ENCODE peak calls at places on chromosomes 2 and 18, in five cellular contexts. W is A549, F is IMR-90, O is GM12878, U is SK-N-SH. H is an unnamed sample.

GRCh38 chr18:33744032-33744697 is 166.1 kb downstream of the ASXL3 start:
- DNase-seq in U (no peak), O (no peak), F (no peak), W (no peak), H (no peak)

GRCh38 chr2:114550895-114551793 is 108.7 kb downstream of the DPP10 start:
- DNase-seq in U (peak; percentile 25), O (no peak), W (peak; percentile 9), F (peak; percentile 50), H (peak; percentile 35)

GRCh38 chr2:234502285-234502918 is 5.5 kb upstream of the ARL4C start:
- DNase-seq in W (no peak), U (no peak), F (peak; percentile 92), O (no peak), H (no peak)

GRCh38 chr2:171132086-171132485 is 28.6 kb downstream of the TLK1 start:
- DNase-seq in F (no peak), U (no peak), O (no peak), W (no peak), H (no peak)

GRCh38 chr2:237558918-237559645 is 7.3 kb upstream of the PRLH start:
- DNase-seq in W (no peak), U (no peak), F (peak; percentile 51), O (no peak), H (no peak)

GRCh38 chr2:140988597-140988996 is 1142.2 kb downstream of the LRP1B start:
- DNase-seq in W (no peak), O (no peak), F (peak; percentile 8), U (no peak), H (no peak)

GRCh38 chr2:74228772-74229171 is 30.4 kb downstream of the MTHFD2 start:
- DNase-seq in F (no peak), O (no peak), U (peak; percentile 6), W (no peak), H (no peak)

GRCh38 chr18:48805826-48806535 is 144.8 kb downstream of the SMAD7 start:
- DNase-seq in W (no peak), O (no peak), F (no peak), U (no peak), H (no peak)

GRCh38 chr2:224885295-224885694 is 157.0 kb downstream of the DOCK10 start:
- DNase-seq in U (no peak), F (peak; percentile 31), O (no peak), W (no peak), H (no peak)

GRCh38 chr2:183522441-183522840 is 398.2 kb downstream of the NUP35 start:
- DNase-seq in U (no peak), O (no peak), F (no peak), W (no peak), H (no peak)

GRCh38 chr18:37487400-37487831 is 78.2 kb downstream of the CELF4 start:
- DNase-seq in O (no peak), W (no peak), U (peak; percentile 56), F (no peak), H (no peak)

GRCh38 chr2:157691695-157692094 is 63.0 kb upstream of the ACVR1C start:
- DNase-seq in W (no peak), O (no peak), U (no peak), F (no peak), H (peak; percentile 24)

GRCh38 chr2:71666094-71666474 is 212.7 kb downstream of the DYSF start:
- DNase-seq in U (no peak), O (no peak), W (no peak), F (no peak), H (no peak)

GRCh38 chr18:3948958-3949357 is 499.0 kb downstream of the TGIF1 start:
- DNase-seq in U (no peak), O (no peak), F (no peak), W (no peak), H (no peak)

GRCh38 chr2:104852161-104852689 is 1.7 kb upstream of the POU3F3 start:
- DNase-seq in F (no peak), U (peak; percentile 57), O (no peak), W (no peak), H (no peak)

GRCh38 chr2:232239956-232240681 is 138.4 kb upstream of the ALPP start:
- DNase-seq in U (no peak), O (no peak), W (no peak), F (peak; percentile 27), H (no peak)

GRCh38 chr2:238667008-238667407 is 180.9 kb upstream of the TWIST2 start:
- DNase-seq in F (no peak), O (no peak), W (no peak), U (no peak), H (no peak)

GRCh38 chr2:29627366-29627765 is 294.0 kb downstream of the ALK start:
- DNase-seq in W (no peak), O (no peak), U (no peak), F (peak; percentile 91), H (no peak)

GRCh38 chr18:35581555-35582309 is at the start of gene GALNT1:
- DNase-seq in F (peak; percentile 4), W (no peak), O (no peak), U (peak; percentile 81), H (peak; percentile 74)

GRCh38 chr2:198957183-198957582 is 500.6 kb downstream of the SATB2 start:
- DNase-seq in F (no peak), U (no peak), W (no peak), O (no peak), H (no peak)

GRCh38 chr2:100321181-100321880 is 970 bp downstream of the LONRF2 start:
- DNase-seq in U (peak; percentile 80), O (no peak), W (peak; percentile 40), F (peak; percentile 21), H (peak; percentile 46)

GRCh38 chr2:72834561-72834960 is 8.7 kb upstream of the EXOC6B start:
- DNase-seq in W (no peak), O (no peak), F (no peak), U (no peak), H (no peak)

GRCh38 chr18:36735130-36735529 is 93.7 kb downstream of the TPGS2 start:
- DNase-seq in W (no peak), O (no peak), F (no peak), U (no peak), H (no peak)

GRCh38 chr18:55478301-55478660 is 109.7 kb downstream of the TCF4 start:
- DNase-seq in O (no peak), W (no peak), U (no peak), F (peak; percentile 18), H (no peak)

GRCh38 chr2:203396667-203397066 is 68.5 kb downstream of the ABI2 start:
- DNase-seq in U (peak; percentile 16), F (no peak), O (no peak), W (peak; percentile 15), H (peak; percentile 6)

GRCh38 chr2:152694161-152694661 is 23.1 kb downstream of the PRPF40A start:
- DNase-seq in F (peak; percentile 82), U (no peak), O (no peak), W (peak; percentile 4), H (no peak)

GRCh38 chr2:84486436-84487115 is 27.5 kb upstream of the SUCLG1 start:
- DNase-seq in W (no peak), O (no peak), F (peak; percentile 42), U (no peak), H (no peak)

GRCh38 chr2:120442923-120443571 is 97.1 kb downstream of the INHBB start:
- DNase-seq in W (no peak), U (no peak), F (no peak), O (no peak), H (peak; percentile 83)

GRCh38 chr18:35073186-35074105 is 32.2 kb downstream of the MAPRE2 start:
- DNase-seq in U (no peak), F (peak; percentile 51), W (no peak), O (no peak), H (no peak)

GRCh38 chr2:223908304-223909047 is 36.7 kb downstream of the WDFY1 start:
- DNase-seq in O (no peak), U (no peak), W (no peak), F (no peak), H (no peak)

GRCh38 chr2:134315471-134315870 is 61.6 kb downstream of the MGAT5 start:
- DNase-seq in W (no peak), U (no peak), O (no peak), F (no peak), H (no peak)

GRCh38 chr2:134320930-134321329 is 67.1 kb downstream of the MGAT5 start:
- DNase-seq in W (no peak), O (no peak), F (no peak), U (no peak), H (no peak)

GRCh38 chr2:134314656-134315377 is 60.9 kb downstream of the MGAT5 start:
- DNase-seq in F (no peak), O (no peak), W (no peak), U (no peak), H (no peak)

GRCh38 chr2:134323777-134324176 is 69.9 kb downstream of the MGAT5 start:
- DNase-seq in U (no peak), O (no peak), F (no peak), W (no peak), H (no peak)

GRCh38 chr2:134319581-134320246 is 65.8 kb downstream of the MGAT5 start:
- DNase-seq in F (no peak), O (no peak), W (no peak), U (no peak), H (no peak)
- TF ChIP-seq RCOR1 in F (no peak), O (no peak), W (no peak), U (no peak), H (no peak)

DNA sequence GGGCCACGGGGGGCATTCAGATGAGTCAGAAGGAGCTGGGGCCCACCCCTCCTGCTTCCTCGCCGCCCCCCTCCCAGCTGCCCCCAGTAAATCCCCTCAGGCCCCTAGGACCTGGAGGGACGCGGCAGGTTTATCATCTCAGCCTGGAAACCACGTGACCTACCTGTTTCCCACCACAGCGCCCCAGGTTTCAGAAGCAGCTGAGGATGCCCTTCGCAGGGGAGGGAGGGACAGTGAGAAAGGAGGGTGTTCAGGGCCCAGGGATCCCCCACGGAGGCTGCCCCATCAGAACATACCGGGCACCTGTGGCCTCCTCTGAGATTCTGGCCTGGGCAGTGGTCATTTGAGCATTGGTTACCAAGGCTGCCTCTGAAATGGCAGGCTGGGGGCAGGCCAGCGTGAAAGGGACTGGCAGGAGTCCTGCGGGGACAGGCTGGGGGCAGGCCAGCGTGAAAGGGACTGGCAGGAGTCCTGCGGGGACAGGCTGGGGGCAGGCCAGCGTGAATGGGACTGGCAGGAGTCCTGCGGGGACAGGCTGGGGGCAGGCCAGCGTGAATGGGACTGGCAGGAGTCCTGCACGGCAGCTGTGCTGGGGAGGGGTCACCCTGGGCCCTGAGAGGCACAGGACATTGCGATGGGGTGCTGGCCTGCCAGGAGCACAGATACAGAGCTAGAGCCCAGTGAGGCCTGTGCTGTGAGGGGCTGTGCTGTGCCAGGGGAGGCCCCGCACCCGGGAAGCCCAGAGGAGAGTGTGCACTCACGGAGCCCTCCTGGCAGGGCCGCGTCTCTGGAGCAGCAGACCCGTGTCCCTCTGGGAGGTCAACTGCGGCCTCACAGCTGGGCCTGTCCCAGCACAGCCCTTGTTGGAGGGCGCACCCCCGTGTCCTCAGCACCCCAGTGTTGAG is 1.6 kb downstream of the NEU4 start:
- DNase-seq in F (no peak), W (no peak), U (peak; percentile 61), O (no peak), H (no peak)
- TF ChIP-seq RCOR1 in F (no peak), W (no peak), U (no peak), O (no peak), H (no peak)

GRCh38 chr2:207502799-207503198 is 27.0 kb upstream of the CREB1 start:
- DNase-seq in U (no peak), W (no peak), O (no peak), F (no peak), H (no peak)
- TF ChIP-seq RCOR1 in U (no peak), W (no peak), O (no peak), F (no peak), H (no peak)

DNA sequence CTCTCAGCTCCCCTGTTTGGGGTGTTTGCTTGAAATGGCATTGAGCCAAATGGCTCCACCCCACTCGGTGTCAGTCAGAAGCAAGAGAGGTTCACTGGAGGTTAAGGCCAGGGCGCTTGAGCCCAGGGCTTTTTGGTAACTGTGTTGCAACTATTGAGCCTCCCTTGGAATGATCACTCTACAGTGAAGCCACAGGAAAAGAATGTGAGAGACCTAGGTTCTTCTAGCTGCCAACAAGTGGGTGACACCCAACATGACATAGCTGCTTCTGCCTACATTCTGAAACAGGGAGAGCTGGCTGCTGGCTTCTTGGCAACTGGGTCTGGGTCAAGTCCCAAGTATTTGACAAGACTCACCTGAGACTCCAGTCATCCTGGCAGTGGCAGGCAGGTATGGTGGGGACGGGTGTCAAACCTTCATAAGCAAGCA is 7.1 kb upstream of the GRHL1 start:
- DNase-seq in U (no peak), W (no peak), F (no peak), O (no peak), H (no peak)
- TF ChIP-seq RCOR1 in U (no peak), W (no peak), F (no peak), O (no peak), H (no peak)